ENCODE peak calls at places on chromosomes 2 and 18, in eight cellular contexts. U, O, V, N, K, H, I and M are unnamed samples. For H3K4me1 and H3K36me3, the result is how much of the 10 kb centered on the place peaks cover.

GRCh38 chr2:95277246-95277906 is 3.1 kb downstream of the PROM2 start:
- DNase-seq in N (peak), U (peak), O (no peak), V (no peak), H (peak), I (peak), K (no peak), M (no peak)

GRCh38 chr2:60554649-60555065 is 1.2 kb upstream of the BCL11A start:
- DNase-seq in V (no peak), I (no peak), O (no peak), N (no peak), U (no peak), H (peak), K (no peak), M (no peak)

GRCh38 chr18:69617408-69617807 is 216.7 kb downstream of the DOK6 start:
- DNase-seq in N (no peak), U (no peak), O (no peak), V (no peak), H (no peak), I (no peak), K (no peak), M (no peak)

GRCh38 chr2:18432999-18433398 is 127.5 kb downstream of the RDH14 start:
- DNase-seq in O (no peak), N (no peak), V (no peak), H (no peak), K (no peak), U (no peak), I (no peak), M (no peak)

GRCh38 chr2:118091140-118091478 is 2.8 kb downstream of the INSIG2 start:
- DNase-seq in O (no peak), N (no peak), V (no peak), H (no peak), K (no peak), U (no peak), I (no peak), M (no peak)

GRCh38 chr2:19775315-19775714 is 126.5 kb downstream of the TTC32 start:
- DNase-seq in U (no peak), H (no peak), O (no peak), N (no peak), K (no peak), I (no peak), V (no peak), M (no peak)

GRCh38 chr18:74745658-74746403 is 148.2 kb downstream of the ZNF407 start:
- DNase-seq in N (no peak), V (no peak), U (no peak), H (no peak), O (peak), K (no peak), I (peak), M (no peak)

GRCh38 chr2:162731917-162732804 is 106.4 kb downstream of the KCNH7 start:
- DNase-seq in O (no peak), V (no peak), N (no peak), I (no peak), H (no peak), U (no peak), K (no peak), M (no peak)

GRCh38 chr2:175568109-175568730 is 386.7 kb upstream of the ATP5MC3 start:
- DNase-seq in I (no peak), V (no peak), N (no peak), O (no peak), U (no peak), H (no peak), K (no peak), M (no peak)

GRCh38 chr2:1886405-1886992 is 142.2 kb upstream of the PXDN start:
- DNase-seq in I (peak), K (peak), H (peak), N (peak), V (no peak), U (no peak), O (peak), M (peak)

GRCh38 chr2:222238072-222238471 is 60.7 kb downstream of the PAX3 start:
- DNase-seq in V (no peak), U (no peak), I (no peak), O (no peak), N (no peak), K (no peak), H (no peak), M (no peak)

GRCh38 chr2:200156140-200156858 is 150.2 kb upstream of the SPATS2L start:
- DNase-seq in U (no peak), V (no peak), I (peak), N (peak), H (no peak), K (no peak), O (peak), M (no peak)

GRCh38 chr2:158127380-158127804 is 25.7 kb downstream of the UPP2 start:
- DNase-seq in V (no peak), H (no peak), I (no peak), O (no peak), U (no peak), K (no peak), N (no peak), M (no peak)
- H3K4me1 ChIP-seq in V (under half), H (under half), I (under half), O (under half), U (half or more), K (under half), N (under half), M (under half)

GRCh38 chr2:235532307-235532706 is 38.5 kb downstream of the AGAP1 start:
- DNase-seq in H (peak), V (no peak), N (no peak), I (no peak), O (no peak), K (no peak), U (no peak), M (no peak)
- H3K36me3 ChIP-seq in H (under half), V (under half), N (under half), I (under half), O (under half), K (under half), U (under half), M (under half)

DNA sequence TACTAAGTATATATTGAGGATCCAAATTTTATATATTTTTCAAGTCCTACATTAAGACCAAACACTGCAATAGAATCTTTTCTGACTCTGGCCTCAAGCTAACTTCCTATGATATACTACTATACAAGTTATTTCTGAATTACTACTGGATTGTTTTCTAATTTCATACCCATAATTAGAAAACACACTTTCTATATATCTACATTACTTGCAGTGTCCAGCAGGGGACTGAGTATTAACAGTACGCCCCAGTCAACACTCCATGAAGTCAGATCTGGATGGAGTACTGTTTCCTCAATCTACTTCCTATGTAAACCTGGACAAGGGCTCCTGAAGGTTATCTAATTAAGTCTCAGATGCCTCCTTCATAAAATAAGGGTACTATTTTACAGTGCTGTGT is 26.5 kb downstream of the RMP24 start:
- DNase-seq in H (no peak), N (no peak), I (no peak), V (no peak), O (no peak), K (no peak), U (no peak), M (no peak)
- TF ChIP-seq CTCF in H (peak), N (no peak), I (peak), V (no peak), O (peak), K (no peak), U (no peak), M (no peak)

GRCh38 chr2:10120158-10120937 is 2.2 kb upstream of the RRM2 start:
- DNase-seq in V (peak), O (peak), I (peak), H (peak), K (peak), U (peak), N (peak), M (peak)

GRCh38 chr2:10122500-10123280 is at the start of gene RRM2:
- DNase-seq in V (peak), N (peak), H (peak), U (peak), K (peak), O (peak), I (peak), M (peak)

GRCh38 chr2:10119601-10120157 is 2.9 kb upstream of the RRM2 start:
- DNase-seq in O (no peak), H (no peak), N (no peak), I (no peak), V (no peak), U (no peak), K (no peak), M (no peak)

GRCh38 chr2:10120938-10121574 is 1.5 kb upstream of the RRM2 start:
- DNase-seq in O (peak), K (no peak), U (no peak), V (no peak), I (peak), N (no peak), H (no peak), M (no peak)

DNA sequence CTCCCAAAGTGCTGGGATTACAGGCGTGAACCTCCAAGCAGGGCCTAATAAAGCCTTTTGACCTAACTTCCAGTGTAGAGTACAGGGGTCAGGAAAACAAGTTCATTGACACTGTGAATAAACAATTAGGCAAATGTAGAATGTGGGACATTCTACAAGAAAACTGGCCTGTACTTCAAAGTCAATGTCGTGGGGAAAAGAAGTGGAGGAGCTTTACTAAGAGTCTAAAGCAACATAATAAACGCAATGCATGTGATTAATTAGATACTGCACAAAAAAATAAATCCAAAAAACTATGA is 3.6 kb upstream of the RRM2 start:
- DNase-seq in O (no peak), N (no peak), I (no peak), V (no peak), U (no peak), H (no peak), K (no peak), M (no peak)
- H3K4me1 ChIP-seq in O (under half), N (under half), I (under half), V (under half), U (under half), H (under half), K (under half), M (under half)

GRCh38 chr2:241074065-241074818 is 27.8 kb downstream of the MTERF4 start:
- DNase-seq in I (no peak), H (no peak), O (no peak), N (no peak), V (no peak), K (no peak), U (peak), M (no peak)
- H3K36me3 ChIP-seq in I (under half), H (under half), O (under half), N (under half), V (under half), K (under half), U (under half), M (under half)